ENCODE peak calls at places on chromosomes 7 and 10, in six cellular contexts. Q, B, T, R, J and G are unnamed samples.

GRCh38 chr10:65320256-65321026 is 1605.4 kb upstream of the LRRTM3 start:
- DNase-seq in Q (no peak), J (no peak), R (no peak), B (no peak), T (no peak), G (no peak)

GRCh38 chr10:61899997-61900828 is 1.3 kb upstream of the ARID5B start:
- DNase-seq in R (peak), Q (peak), T (peak), J (peak), B (peak), G (peak)

GRCh38 chr7:36286241-36286640 is 103.4 kb upstream of the ANLN start:
- DNase-seq in Q (no peak), J (no peak), B (no peak), R (no peak), T (no peak), G (no peak)

GRCh38 chr7:106736123-106736507 is 75.2 kb upstream of the CCDC71L start:
- DNase-seq in Q (no peak), T (no peak), R (no peak), J (no peak), B (no peak), G (no peak)

GRCh38 chr7:88116395-88116794 is 103.4 kb downstream of the SRI start:
- DNase-seq in T (no peak), J (no peak), B (no peak), Q (no peak), R (no peak), G (no peak)

GRCh38 chr7:35389636-35390035 is 135.7 kb upstream of the TBX20 start:
- DNase-seq in R (no peak), J (no peak), T (no peak), B (no peak), Q (no peak), G (no peak)

GRCh38 chr10:1379601-1380000 is 323.4 kb downstream of the WDR37 start:
- DNase-seq in T (no peak), R (no peak), B (no peak), J (no peak), Q (no peak), G (no peak)

GRCh38 chr10:116210588-116211346 is 62.2 kb downstream of the GFRA1 start:
- DNase-seq in B (peak), Q (no peak), J (peak), R (no peak), T (no peak), G (no peak)

GRCh38 chr10:48365668-48366067 is 59.2 kb downstream of the MAPK8 start:
- DNase-seq in Q (no peak), B (no peak), J (no peak), R (no peak), T (no peak), G (no peak)

GRCh38 chr7:133539016-133539415 is 286.1 kb downstream of the EXOC4 start:
- DNase-seq in T (no peak), R (no peak), J (peak), B (no peak), Q (no peak), G (peak)

GRCh38 chr10:117047947-117048346 is 43.0 kb upstream of the SHTN1 start:
- DNase-seq in Q (no peak), J (no peak), T (no peak), B (no peak), R (no peak), G (no peak)

GRCh38 chr7:6166443-6166871 is 106.0 kb downstream of the CYTH3 start:
- DNase-seq in B (no peak), J (no peak), T (no peak), R (no peak), Q (peak), G (no peak)

GRCh38 chr7:47045592-47045991 is 536.3 kb downstream of the TNS3 start:
- DNase-seq in R (no peak), Q (no peak), B (no peak), J (no peak), T (no peak), G (no peak)

GRCh38 chr7:125847055-125847454 is 917.4 kb upstream of the POT1 start:
- DNase-seq in J (no peak), B (no peak), T (no peak), R (no peak), Q (no peak), G (no peak)

GRCh38 chr7:22814261-22815208 is 8.1 kb downstream of the TOMM7 start:
- DNase-seq in J (peak), Q (no peak), R (no peak), T (peak), B (no peak), G (no peak)

GRCh38 chr7:43756368-43757072 is 2.0 kb upstream of the BLVRA start:
- DNase-seq in J (peak), T (no peak), B (no peak), R (no peak), Q (no peak), G (peak)

GRCh38 chr10:116706281-116706680 is 36.1 kb downstream of the HSPA12A start:
- DNase-seq in J (no peak), R (no peak), B (no peak), T (no peak), Q (no peak), G (no peak)

GRCh38 chr7:37833107-37833817 is 15.1 kb upstream of the NME8 start:
- DNase-seq in R (peak), B (peak), J (peak), Q (peak), T (peak), G (no peak)

GRCh38 chr7:48244902-48245301 is 73.6 kb downstream of the ABCA13 start:
- DNase-seq in T (no peak), J (peak), B (no peak), R (no peak), Q (no peak), G (no peak)

GRCh38 chr7:107815254-107815882 is 12.3 kb upstream of the SLC26A3 start:
- DNase-seq in Q (no peak), R (no peak), T (no peak), J (no peak), B (no peak), G (no peak)

GRCh38 chr7:22989646-22990587 is 24.0 kb downstream of the HYCC1 start:
- DNase-seq in J (peak), Q (no peak), B (no peak), T (no peak), R (no peak), G (peak)

GRCh38 chr10:12594448-12594944 is 245.1 kb downstream of the CAMK1D start:
- DNase-seq in R (no peak), T (no peak), B (no peak), J (no peak), Q (no peak), G (no peak)

GRCh38 chr7:30019387-30019786 is 7.1 kb downstream of the FKBP14 start:
- DNase-seq in J (no peak), Q (no peak), B (no peak), R (no peak), T (no peak), G (no peak)
- TF ChIP-seq CTCF in J (no peak), Q (no peak), B (no peak), R (no peak), T (peak), G (peak)

GRCh38 chr10:55169509-55169908 is 368.5 kb upstream of the PCDH15 start:
- DNase-seq in J (no peak), B (no peak), Q (no peak), T (no peak), R (no peak), G (no peak)

GRCh38 chr10:55180357-55180756 is 379.3 kb upstream of the PCDH15 start:
- DNase-seq in J (no peak), Q (no peak), T (no peak), R (no peak), B (no peak), G (no peak)

GRCh38 chr10:55174419-55174818 is 373.4 kb upstream of the PCDH15 start:
- DNase-seq in B (no peak), T (peak), Q (no peak), R (no peak), J (no peak), G (no peak)
- TF ChIP-seq CTCF in B (no peak), T (no peak), Q (no peak), R (peak), J (no peak), G (no peak)

DNA sequence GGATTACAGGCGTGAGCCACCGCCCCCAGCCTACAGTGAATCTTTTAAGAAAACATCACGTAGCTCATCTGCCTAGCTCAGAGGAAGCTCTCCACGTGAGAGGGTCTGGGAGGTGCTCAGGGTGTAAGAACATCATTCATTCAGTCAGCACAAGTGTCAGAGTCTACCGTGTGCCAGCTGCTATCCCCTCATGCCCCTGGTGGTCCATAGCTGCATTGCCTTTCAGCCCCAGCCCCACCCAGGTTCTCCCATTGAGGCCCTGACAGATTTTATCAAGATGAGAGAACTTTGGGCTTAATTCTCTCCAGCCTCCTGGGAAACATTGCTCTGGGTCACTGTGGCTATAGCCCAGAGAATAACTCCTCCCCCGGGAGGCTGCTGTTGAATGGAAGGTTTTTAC is 45.1 kb downstream of the ZNF503 start:
- DNase-seq in Q (no peak), J (no peak), B (no peak), T (no peak), R (no peak), G (no peak)
- TF ChIP-seq CTCF in Q (no peak), J (no peak), B (no peak), T (no peak), R (peak), G (no peak)

DNA sequence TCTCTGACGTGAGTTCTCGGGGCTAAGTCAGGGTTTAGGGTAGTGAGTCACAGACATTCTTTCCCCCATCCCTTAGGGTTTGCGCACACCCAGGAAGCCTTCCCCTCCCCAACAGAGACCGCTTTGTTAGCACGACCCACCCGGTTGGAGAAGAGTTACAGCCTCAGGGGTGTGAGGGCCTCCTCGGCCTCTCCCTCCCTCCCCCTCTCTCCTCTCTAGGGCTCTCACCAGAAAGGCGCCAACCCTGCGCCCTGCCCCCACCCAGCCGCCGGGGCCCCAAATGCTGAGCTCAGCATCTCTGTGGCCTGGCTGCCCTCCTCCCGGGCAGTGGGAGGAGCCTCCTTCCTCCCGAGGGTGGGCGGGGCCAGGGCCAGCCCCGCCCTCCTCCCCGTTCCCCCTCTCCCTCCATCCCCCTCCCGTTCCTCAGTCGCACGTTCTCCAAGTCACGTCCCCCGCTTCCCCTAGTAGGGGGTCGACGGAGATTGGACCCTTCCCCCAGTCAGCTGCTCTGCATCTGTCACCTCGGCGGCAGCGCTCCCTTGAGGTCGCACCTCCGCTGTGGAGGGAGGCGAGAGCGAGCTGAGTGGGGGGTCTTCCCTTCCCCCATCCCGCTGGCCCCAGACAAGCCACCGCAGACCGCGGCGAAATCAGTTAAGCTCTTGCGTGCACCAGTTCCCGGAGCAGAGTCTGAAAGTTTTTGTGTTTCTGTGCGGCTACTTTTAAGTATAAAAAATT is 13.0 kb upstream of the DDIT4 start:
- DNase-seq in T (peak), J (peak), Q (peak), B (peak), R (peak), G (peak)
- TF ChIP-seq CTCF in T (no peak), J (no peak), Q (peak), B (no peak), R (no peak), G (no peak)

DNA sequence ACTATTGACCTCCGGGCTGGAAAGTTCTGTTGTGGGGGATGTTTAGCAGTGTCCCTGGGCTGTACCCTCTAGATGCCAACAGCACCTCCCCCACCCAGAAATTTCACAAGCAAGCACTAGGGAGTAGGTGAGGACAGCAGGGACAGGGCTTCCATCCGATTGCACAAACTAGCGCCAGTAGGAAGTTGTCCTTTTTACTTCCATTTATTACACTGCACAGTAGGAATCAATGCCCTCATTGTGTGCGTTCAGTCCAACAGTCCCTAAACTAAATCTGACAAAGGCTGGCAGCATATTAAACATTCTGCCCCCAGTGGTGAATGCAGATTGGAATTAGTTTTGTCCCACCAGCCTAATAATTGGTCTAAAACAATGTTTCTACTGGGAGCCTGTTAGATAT is 6.4 kb upstream of the SOSTDC1 start:
- DNase-seq in T (no peak), Q (no peak), J (no peak), R (no peak), B (no peak), G (no peak)
- TF ChIP-seq CTCF in T (no peak), Q (no peak), J (no peak), R (no peak), B (no peak), G (peak)

GRCh38 chr10:34249634-34250033 is 565.5 kb downstream of the PARD3 start:
- DNase-seq in J (no peak), B (no peak), R (no peak), T (peak), Q (no peak), G (no peak)
- TF ChIP-seq CTCF in J (no peak), B (no peak), R (no peak), T (peak), Q (no peak), G (peak)

DNA sequence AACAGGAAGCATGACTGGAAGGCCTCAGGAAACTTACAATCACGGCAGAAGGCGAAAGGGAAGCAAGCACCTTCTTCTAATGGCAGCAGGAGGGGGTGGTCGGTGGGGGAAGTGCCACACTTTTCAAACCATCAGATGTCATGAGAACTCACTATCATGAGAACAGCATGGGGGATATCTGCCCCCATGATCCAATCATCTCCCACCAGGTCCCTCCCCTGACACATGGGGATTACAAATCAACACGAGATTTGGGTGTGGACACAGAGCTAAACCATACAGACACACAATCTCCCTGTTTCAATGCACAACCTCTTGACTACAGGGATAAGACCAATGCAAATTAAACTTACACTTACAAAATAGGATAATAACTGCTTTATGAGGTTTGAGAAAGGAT is 97.6 kb downstream of the SGMS1 start:
- DNase-seq in T (no peak), B (no peak), R (no peak), Q (no peak), J (no peak), G (no peak)
- TF ChIP-seq CTCF in T (no peak), B (no peak), R (no peak), Q (no peak), J (no peak), G (no peak)

GRCh38 chr7:142556745-142557144 is 192.5 kb upstream of the PRSS1 start:
- DNase-seq in R (no peak), B (peak), J (peak), Q (peak), T (peak), G (peak)

GRCh38 chr7:142554555-142555532 is 194.4 kb upstream of the PRSS1 start:
- DNase-seq in J (peak), B (no peak), T (no peak), R (no peak), Q (no peak), G (peak)

GRCh38 chr7:142560166-142560565 is 189.1 kb upstream of the PRSS1 start:
- DNase-seq in T (no peak), B (no peak), Q (no peak), R (no peak), J (peak), G (peak)

GRCh38 chr7:142562688-142563087 is 186.6 kb upstream of the PRSS1 start:
- DNase-seq in Q (no peak), T (no peak), J (no peak), R (no peak), B (no peak), G (no peak)

GRCh38 chr7:142557971-142558582 is 191.2 kb upstream of the PRSS1 start:
- DNase-seq in T (peak), J (peak), R (peak), Q (no peak), B (no peak), G (peak)
- TF ChIP-seq CTCF in T (peak), J (peak), R (peak), Q (peak), B (peak), G (peak)

DNA sequence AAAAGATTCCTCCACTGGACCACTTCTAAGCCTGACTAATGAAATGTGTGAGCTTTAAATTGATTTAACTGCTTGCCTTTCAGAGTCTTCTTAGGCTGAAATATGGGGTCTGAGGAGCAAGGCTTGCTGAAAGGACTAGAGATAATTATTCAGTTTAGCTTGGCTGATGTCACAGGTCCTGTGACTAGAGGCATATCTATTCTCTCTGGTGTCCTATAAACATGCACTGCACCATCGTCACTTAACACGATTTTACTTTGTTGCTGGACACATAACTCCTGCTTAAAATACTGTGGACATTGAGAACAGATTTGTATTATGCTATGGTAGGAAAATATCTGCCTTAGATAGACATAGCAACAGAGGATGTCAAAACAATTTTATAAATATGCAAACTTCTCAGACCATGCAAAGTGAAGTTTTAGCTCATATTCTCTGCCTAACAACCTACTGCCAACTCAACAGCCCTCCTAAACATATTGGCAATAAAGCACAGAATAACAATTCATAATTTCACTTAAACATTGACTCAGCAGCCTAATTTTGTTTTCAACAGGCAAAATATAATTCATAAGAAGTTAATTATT is 80.2 kb downstream of the RNF133 start:
- DNase-seq in R (no peak), T (no peak), Q (no peak), J (no peak), B (no peak), G (no peak)
- TF ChIP-seq CTCF in R (no peak), T (no peak), Q (no peak), J (no peak), B (no peak), G (no peak)